ENCODE peak calls at places on chromosomes 16 and 17, in six cellular contexts. One of them, this sample, is unnamed.

GRCh38 chr17:33127706-33128105 is 136.1 kb downstream of the SPACA3 start:
- DNase-seq in K562: no peak
- DNase-seq in GM12891: no peak
- DNase-seq in H1: no peak
- DNase-seq in HepG2: no peak
- DNase-seq in GM12878: no peak
- DNase-seq in this sample: no peak

GRCh38 chr17:77180503-77181330 is 39.9 kb downstream of the SEC14L1 start:
- DNase-seq in K562: no peak
- DNase-seq in GM12891: no peak
- DNase-seq in H1: no peak
- DNase-seq in HepG2: peak
- DNase-seq in GM12878: no peak
- DNase-seq in this sample: no peak

GRCh38 chr17:79306688-79307323 is 232.2 kb downstream of the ENGASE start:
- DNase-seq in K562: no peak
- DNase-seq in GM12891: no peak
- DNase-seq in H1: no peak
- DNase-seq in HepG2: no peak
- DNase-seq in GM12878: no peak
- DNase-seq in this sample: no peak

GRCh38 chr17:410674-411401 is 58.2 kb upstream of the RPH3AL start:
- DNase-seq in K562: peak
- DNase-seq in GM12891: no peak
- DNase-seq in H1: peak
- DNase-seq in HepG2: no peak
- DNase-seq in GM12878: no peak
- DNase-seq in this sample: no peak

GRCh38 chr16:67883872-67884261 is 818 bp upstream of the NRN1L start:
- DNase-seq in K562: peak
- DNase-seq in GM12891: peak
- DNase-seq in H1: peak
- DNase-seq in HepG2: peak
- DNase-seq in GM12878: no peak
- DNase-seq in this sample: peak

GRCh38 chr17:49454050-49454449 is 39.4 kb upstream of the PHB1 start:
- DNase-seq in K562: no peak
- DNase-seq in GM12891: no peak
- DNase-seq in H1: no peak
- DNase-seq in HepG2: peak
- DNase-seq in GM12878: no peak
- DNase-seq in this sample: no peak

GRCh38 chr16:69166221-69166833 is 20.6 kb upstream of the SNTB2 start:
- DNase-seq in K562: peak
- DNase-seq in GM12891: no peak
- DNase-seq in H1: no peak
- DNase-seq in HepG2: no peak
- DNase-seq in GM12878: no peak
- DNase-seq in this sample: no peak

GRCh38 chr17:81685108-81685507 is 1.3 kb downstream of the HGS start:
- DNase-seq in K562: no peak
- DNase-seq in GM12891: no peak
- DNase-seq in H1: no peak
- DNase-seq in HepG2: no peak
- DNase-seq in GM12878: no peak
- DNase-seq in this sample: peak

GRCh38 chr16:61432421-61432820 is 603.8 kb downstream of the CDH8 start:
- DNase-seq in K562: no peak
- DNase-seq in GM12891: no peak
- DNase-seq in H1: no peak
- DNase-seq in HepG2: no peak
- DNase-seq in GM12878: no peak
- DNase-seq in this sample: no peak

GRCh38 chr17:17745476-17746455 is 64.5 kb downstream of the RAI1 start:
- DNase-seq in K562: no peak
- DNase-seq in GM12891: no peak
- DNase-seq in H1: no peak
- DNase-seq in HepG2: no peak
- DNase-seq in GM12878: no peak
- DNase-seq in this sample: no peak

GRCh38 chr17:77445030-77445907 is 304.5 kb downstream of the SEC14L1 start:
- DNase-seq in K562: no peak
- DNase-seq in GM12891: no peak
- DNase-seq in H1: no peak
- DNase-seq in HepG2: no peak
- DNase-seq in GM12878: peak
- DNase-seq in this sample: peak

GRCh38 chr17:61816538-61816937 is 46.8 kb downstream of the BRIP1 start:
- DNase-seq in K562: no peak
- DNase-seq in GM12891: no peak
- DNase-seq in H1: no peak
- DNase-seq in HepG2: no peak
- DNase-seq in GM12878: no peak
- DNase-seq in this sample: no peak

GRCh38 chr17:48451489-48451888 is 21.5 kb upstream of the SKAP1 start:
- DNase-seq in K562: no peak
- DNase-seq in GM12891: no peak
- DNase-seq in H1: no peak
- DNase-seq in HepG2: no peak
- DNase-seq in GM12878: no peak
- DNase-seq in this sample: no peak

GRCh38 chr17:17156511-17156910 is 49.6 kb downstream of the PLD6 start:
- DNase-seq in K562: no peak
- DNase-seq in GM12891: no peak
- DNase-seq in H1: no peak
- DNase-seq in HepG2: no peak
- DNase-seq in GM12878: no peak
- DNase-seq in this sample: no peak

GRCh38 chr16:49674255-49674980 is 181.5 kb downstream of the ZNF423 start:
- DNase-seq in K562: no peak
- DNase-seq in GM12891: no peak
- DNase-seq in H1: no peak
- DNase-seq in HepG2: no peak
- DNase-seq in GM12878: no peak
- DNase-seq in this sample: no peak

GRCh38 chr16:15783985-15784384 is 72.8 kb downstream of the MYH11 start:
- DNase-seq in K562: no peak
- DNase-seq in GM12891: no peak
- DNase-seq in H1: no peak
- DNase-seq in HepG2: no peak
- DNase-seq in GM12878: no peak
- DNase-seq in this sample: no peak

GRCh38 chr16:80936410-80936809 is 70.3 kb downstream of the CMC2 start:
- DNase-seq in K562: no peak
- DNase-seq in GM12891: no peak
- DNase-seq in H1: peak
- DNase-seq in HepG2: no peak
- DNase-seq in GM12878: no peak
- DNase-seq in this sample: no peak

GRCh38 chr17:65558311-65558682 is 3.2 kb downstream of the AXIN2 start:
- DNase-seq in K562: no peak
- DNase-seq in GM12891: no peak
- DNase-seq in H1: no peak
- DNase-seq in HepG2: no peak
- DNase-seq in GM12878: no peak
- DNase-seq in this sample: no peak

GRCh38 chr17:59423903-59424302 is 92.4 kb downstream of the YPEL2 start:
- DNase-seq in K562: no peak
- DNase-seq in GM12891: no peak
- DNase-seq in H1: no peak
- DNase-seq in HepG2: no peak
- DNase-seq in GM12878: no peak
- DNase-seq in this sample: no peak

GRCh38 chr17:59424331-59424730 is 92.9 kb downstream of the YPEL2 start:
- DNase-seq in K562: no peak
- DNase-seq in GM12891: no peak
- DNase-seq in H1: no peak
- DNase-seq in HepG2: no peak
- DNase-seq in GM12878: no peak
- DNase-seq in this sample: no peak

GRCh38 chr17:59423137-59423703 is 91.8 kb downstream of the YPEL2 start:
- DNase-seq in K562: peak
- DNase-seq in GM12891: no peak
- DNase-seq in H1: no peak
- DNase-seq in HepG2: peak
- DNase-seq in GM12878: no peak
- DNase-seq in this sample: no peak

GRCh38 chr17:59426031-59426430 is 94.6 kb downstream of the YPEL2 start:
- DNase-seq in K562: no peak
- DNase-seq in GM12891: no peak
- DNase-seq in H1: no peak
- DNase-seq in HepG2: no peak
- DNase-seq in GM12878: no peak
- DNase-seq in this sample: no peak

DNA sequence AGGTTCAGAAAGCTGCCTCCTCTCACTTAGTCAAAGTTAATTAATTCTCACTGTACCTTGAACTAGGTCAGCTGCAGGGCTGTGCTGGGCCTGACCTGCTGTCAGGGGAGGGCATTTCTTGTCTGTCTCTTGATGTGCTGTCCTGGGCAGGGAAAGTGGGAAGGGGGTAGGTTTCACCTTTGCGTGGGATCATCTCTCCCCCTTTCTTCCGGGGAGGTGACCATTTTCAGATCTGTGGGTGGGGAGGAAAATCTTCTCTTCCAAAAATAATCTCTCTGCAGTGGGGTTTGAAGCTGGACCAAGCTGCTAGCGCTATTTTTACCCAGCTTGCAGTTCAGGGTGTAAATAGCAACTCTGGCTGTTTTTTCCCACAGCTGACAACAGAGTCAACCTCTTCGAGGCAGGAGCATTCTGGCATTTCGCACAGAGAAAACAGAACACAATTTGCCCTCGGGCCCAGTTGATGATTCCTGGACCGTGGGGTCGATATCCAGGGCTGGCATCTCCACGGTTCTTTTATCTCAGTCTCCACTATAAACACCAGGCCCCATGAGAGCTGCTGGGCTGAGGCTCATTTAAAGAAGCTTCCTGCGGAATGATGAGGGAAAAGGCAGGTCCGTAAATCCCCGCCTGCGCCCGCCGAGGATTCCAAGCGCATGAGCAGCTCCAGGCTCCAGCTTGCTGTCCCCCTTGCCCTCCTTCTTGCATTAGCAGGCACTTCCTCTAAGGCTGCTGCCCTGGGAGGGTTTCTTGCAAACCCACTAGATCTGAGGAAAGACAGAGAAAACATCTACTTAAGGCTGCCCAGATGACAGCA is 93.8 kb downstream of the YPEL2 start:
- DNase-seq in K562: no peak
- DNase-seq in GM12891: no peak
- DNase-seq in H1: no peak
- DNase-seq in HepG2: no peak
- DNase-seq in GM12878: no peak
- DNase-seq in this sample: no peak
- TF ChIP-seq POLR2A in K562: no peak
- TF ChIP-seq POLR2A in GM12891: no peak
- TF ChIP-seq POLR2A in H1: no peak
- TF ChIP-seq POLR2A in HepG2: no peak
- TF ChIP-seq POLR2A in GM12878: no peak
- TF ChIP-seq POLR2A in this sample: no peak

GRCh38 chr16:22138482-22138881 is 23.8 kb upstream of the SDR42E2 start:
- DNase-seq in K562: no peak
- DNase-seq in GM12891: no peak
- DNase-seq in H1: no peak
- DNase-seq in HepG2: no peak
- DNase-seq in GM12878: no peak
- DNase-seq in this sample: no peak

GRCh38 chr16:22139732-22140131 is 22.6 kb upstream of the SDR42E2 start:
- DNase-seq in K562: no peak
- DNase-seq in GM12891: no peak
- DNase-seq in H1: no peak
- DNase-seq in HepG2: no peak
- DNase-seq in GM12878: no peak
- DNase-seq in this sample: no peak

GRCh38 chr16:22141746-22142145 is 20.6 kb upstream of the SDR42E2 start:
- DNase-seq in K562: peak
- DNase-seq in GM12891: no peak
- DNase-seq in H1: peak
- DNase-seq in HepG2: peak
- DNase-seq in GM12878: no peak
- DNase-seq in this sample: no peak

GRCh38 chr16:22144520-22144919 is 17.8 kb upstream of the SDR42E2 start:
- DNase-seq in K562: no peak
- DNase-seq in GM12891: no peak
- DNase-seq in H1: no peak
- DNase-seq in HepG2: no peak
- DNase-seq in GM12878: no peak
- DNase-seq in this sample: no peak

DNA sequence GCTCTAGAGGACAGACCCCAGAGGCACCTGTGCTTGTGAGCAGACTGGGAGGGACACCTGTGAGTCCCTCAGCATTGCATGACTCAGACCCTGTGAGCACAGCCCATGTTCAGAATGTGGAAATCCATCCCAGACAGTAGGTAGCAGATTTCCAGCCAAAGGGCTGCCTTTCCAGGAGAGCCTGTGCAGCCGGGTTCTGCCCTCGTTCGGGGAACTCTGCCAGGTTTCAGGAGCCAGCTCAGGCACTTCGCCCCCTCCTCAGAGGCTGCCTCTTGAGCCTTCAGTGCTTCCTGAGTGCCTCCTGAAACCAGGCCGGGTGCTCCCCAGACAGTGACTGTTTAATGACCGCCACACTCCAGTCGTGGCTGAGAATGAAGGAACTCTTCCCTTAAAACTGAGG is 23.3 kb upstream of the SDR42E2 start:
- DNase-seq in K562: no peak
- DNase-seq in GM12891: no peak
- DNase-seq in H1: no peak
- DNase-seq in HepG2: no peak
- DNase-seq in GM12878: no peak
- DNase-seq in this sample: no peak
- TF ChIP-seq TAF1 in K562: no peak
- TF ChIP-seq TAF1 in GM12891: no peak
- TF ChIP-seq TAF1 in H1: no peak
- TF ChIP-seq TAF1 in HepG2: no peak
- TF ChIP-seq TAF1 in GM12878: no peak
- TF ChIP-seq TAF1 in this sample: no peak

GRCh38 chr17:50908860-50909764 is 43.0 kb upstream of the TOB1 start:
- DNase-seq in K562: peak
- DNase-seq in GM12891: no peak
- DNase-seq in H1: peak
- DNase-seq in HepG2: peak
- DNase-seq in GM12878: no peak
- DNase-seq in this sample: no peak
- TF ChIP-seq POLR2A in K562: no peak
- TF ChIP-seq POLR2A in GM12891: no peak
- TF ChIP-seq POLR2A in H1: no peak
- TF ChIP-seq POLR2A in HepG2: peak
- TF ChIP-seq POLR2A in GM12878: no peak
- TF ChIP-seq POLR2A in this sample: no peak

DNA sequence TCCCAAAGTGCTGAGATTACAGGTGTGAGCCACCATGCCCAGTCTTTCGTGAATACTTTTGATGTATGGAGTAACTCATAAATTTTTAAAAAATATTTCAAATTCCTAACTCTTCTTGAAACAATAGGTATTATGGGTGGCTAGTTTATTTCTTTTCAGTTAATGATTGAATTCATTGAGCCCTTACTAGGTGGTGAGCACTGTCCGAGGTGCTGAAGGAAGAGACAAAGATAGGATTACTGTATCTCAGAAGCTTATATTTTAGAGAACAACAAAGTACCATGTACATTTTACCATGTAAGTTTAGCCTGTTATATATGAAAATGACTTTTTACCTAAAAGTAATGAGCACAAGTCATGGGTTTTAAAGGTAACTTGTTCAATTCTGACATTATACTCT is 418.3 kb downstream of the NPIPA7 start:
- DNase-seq in K562: no peak
- DNase-seq in GM12891: no peak
- DNase-seq in H1: no peak
- DNase-seq in HepG2: no peak
- DNase-seq in GM12878: no peak
- DNase-seq in this sample: no peak
- TF ChIP-seq TAF1 in K562: no peak
- TF ChIP-seq TAF1 in GM12891: no peak
- TF ChIP-seq TAF1 in H1: no peak
- TF ChIP-seq TAF1 in HepG2: no peak
- TF ChIP-seq TAF1 in GM12878: no peak
- TF ChIP-seq TAF1 in this sample: no peak

This sample was measured in GM12892.